ENCODE peak calls at places on chromosomes 3 and 15, in ten cellular contexts. One of them, this sample, is unnamed.

GRCh38 chr3:174874258-174874657 is 15.1 kb downstream of the NAALADL2 start:
- DNase-seq in neural crest cell: no peak
- DNase-seq in frontal cortex: no peak
- DNase-seq in mesothelial cell of epicardium: no peak
- DNase-seq in activated T-cell treated with anti-CD3 and anti-CD28 coated beads for 24 hours: no peak
- DNase-seq in IMR-90: no peak
- DNase-seq in activated T-helper 2 cell treated with anti-CD3 and anti-CD28 coated beads, Interferon-gamma antibody, Interleukin-2, Interleukin-4, amounts not matched to agents 10 μg/mL and 5 μg/mL and 100 μg/mL, durations not matched to agents 14 hours and 24 hours and 36 hours: no peak
- DNase-seq in coronary artery: no peak
- DNase-seq in ovary: no peak
- DNase-seq in sigmoid colon: no peak
- DNase-seq in this sample: no peak

GRCh38 chr15:28094732-28095521 is 4.2 kb downstream of the OCA2 start:
- DNase-seq in neural crest cell: no peak
- DNase-seq in mesothelial cell of epicardium: no peak
- DNase-seq in sigmoid colon: peak; percentile 60
- DNase-seq in IMR-90: no peak
- DNase-seq in ovary: no peak
- DNase-seq in activated T-helper 2 cell treated with anti-CD3 and anti-CD28 coated beads, Interferon-gamma antibody, Interleukin-2, Interleukin-4, amounts not matched to agents 10 μg/mL and 5 μg/mL and 100 μg/mL, durations not matched to agents 14 hours and 24 hours and 36 hours: no peak
- DNase-seq in coronary artery: peak; percentile 74
- DNase-seq in activated T-cell treated with anti-CD3 and anti-CD28 coated beads for 24 hours: no peak
- DNase-seq in frontal cortex: no peak
- DNase-seq in this sample: no peak

GRCh38 chr15:80695911-80696651 is 971 bp downstream of the ABHD17C start:
- DNase-seq in activated T-cell treated with anti-CD3 and anti-CD28 coated beads for 24 hours: peak; percentile 3
- DNase-seq in activated T-helper 2 cell treated with anti-CD3 and anti-CD28 coated beads, Interferon-gamma antibody, Interleukin-2, Interleukin-4, amounts not matched to agents 10 μg/mL and 5 μg/mL and 100 μg/mL, durations not matched to agents 14 hours and 24 hours and 36 hours: no peak
- DNase-seq in neural crest cell: no peak
- DNase-seq in frontal cortex: no peak
- DNase-seq in sigmoid colon: no peak
- DNase-seq in IMR-90: no peak
- DNase-seq in coronary artery: no peak
- DNase-seq in ovary: peak; percentile 60
- DNase-seq in mesothelial cell of epicardium: peak; percentile 39
- DNase-seq in this sample: peak; percentile 8

GRCh38 chr3:24060055-24060454 is 115.0 kb downstream of the NR1D2 start:
- DNase-seq in activated T-cell treated with anti-CD3 and anti-CD28 coated beads for 24 hours: no peak
- DNase-seq in ovary: no peak
- DNase-seq in sigmoid colon: no peak
- DNase-seq in IMR-90: peak; percentile 53
- DNase-seq in activated T-helper 2 cell treated with anti-CD3 and anti-CD28 coated beads, Interferon-gamma antibody, Interleukin-2, Interleukin-4, amounts not matched to agents 10 μg/mL and 5 μg/mL and 100 μg/mL, durations not matched to agents 14 hours and 24 hours and 36 hours: no peak
- DNase-seq in frontal cortex: no peak
- DNase-seq in mesothelial cell of epicardium: peak; percentile 41
- DNase-seq in coronary artery: no peak
- DNase-seq in neural crest cell: no peak
- DNase-seq in this sample: no peak

GRCh38 chr3:159798951-159799350 is 189.7 kb upstream of the IL12A start:
- DNase-seq in sigmoid colon: no peak
- DNase-seq in ovary: no peak
- DNase-seq in activated T-cell treated with anti-CD3 and anti-CD28 coated beads for 24 hours: no peak
- DNase-seq in neural crest cell: no peak
- DNase-seq in coronary artery: no peak
- DNase-seq in activated T-helper 2 cell treated with anti-CD3 and anti-CD28 coated beads, Interferon-gamma antibody, Interleukin-2, Interleukin-4, amounts not matched to agents 10 μg/mL and 5 μg/mL and 100 μg/mL, durations not matched to agents 14 hours and 24 hours and 36 hours: no peak
- DNase-seq in frontal cortex: no peak
- DNase-seq in mesothelial cell of epicardium: no peak
- DNase-seq in IMR-90: peak; percentile 75
- DNase-seq in this sample: no peak

GRCh38 chr3:78963771-78964170 is 804.0 kb downstream of the ROBO1 start:
- DNase-seq in sigmoid colon: no peak
- DNase-seq in mesothelial cell of epicardium: no peak
- DNase-seq in neural crest cell: no peak
- DNase-seq in frontal cortex: no peak
- DNase-seq in activated T-cell treated with anti-CD3 and anti-CD28 coated beads for 24 hours: no peak
- DNase-seq in coronary artery: no peak
- DNase-seq in activated T-helper 2 cell treated with anti-CD3 and anti-CD28 coated beads, Interferon-gamma antibody, Interleukin-2, Interleukin-4, amounts not matched to agents 10 μg/mL and 5 μg/mL and 100 μg/mL, durations not matched to agents 14 hours and 24 hours and 36 hours: no peak
- DNase-seq in ovary: no peak
- DNase-seq in IMR-90: no peak
- DNase-seq in this sample: no peak

GRCh38 chr3:149342413-149343340 is 9.2 kb upstream of the TM4SF18 start:
- DNase-seq in activated T-cell treated with anti-CD3 and anti-CD28 coated beads for 24 hours: no peak
- DNase-seq in activated T-helper 2 cell treated with anti-CD3 and anti-CD28 coated beads, Interferon-gamma antibody, Interleukin-2, Interleukin-4, amounts not matched to agents 10 μg/mL and 5 μg/mL and 100 μg/mL, durations not matched to agents 14 hours and 24 hours and 36 hours: no peak
- DNase-seq in IMR-90: peak; percentile 94
- DNase-seq in coronary artery: no peak
- DNase-seq in neural crest cell: no peak
- DNase-seq in ovary: no peak
- DNase-seq in sigmoid colon: no peak
- DNase-seq in frontal cortex: no peak
- DNase-seq in mesothelial cell of epicardium: no peak
- DNase-seq in this sample: no peak

GRCh38 chr3:60081381-60082095 is 1031.7 kb upstream of the CFAP20DC start:
- DNase-seq in coronary artery: no peak
- DNase-seq in frontal cortex: no peak
- DNase-seq in neural crest cell: no peak
- DNase-seq in activated T-cell treated with anti-CD3 and anti-CD28 coated beads for 24 hours: no peak
- DNase-seq in mesothelial cell of epicardium: no peak
- DNase-seq in activated T-helper 2 cell treated with anti-CD3 and anti-CD28 coated beads, Interferon-gamma antibody, Interleukin-2, Interleukin-4, amounts not matched to agents 10 μg/mL and 5 μg/mL and 100 μg/mL, durations not matched to agents 14 hours and 24 hours and 36 hours: no peak
- DNase-seq in ovary: no peak
- DNase-seq in sigmoid colon: no peak
- DNase-seq in IMR-90: no peak
- DNase-seq in this sample: no peak

GRCh38 chr15:52481915-52482314 is 46.8 kb downstream of the MYO5A start:
- DNase-seq in ovary: no peak
- DNase-seq in frontal cortex: no peak
- DNase-seq in IMR-90: peak; percentile 84
- DNase-seq in neural crest cell: no peak
- DNase-seq in activated T-cell treated with anti-CD3 and anti-CD28 coated beads for 24 hours: peak; percentile 25
- DNase-seq in activated T-helper 2 cell treated with anti-CD3 and anti-CD28 coated beads, Interferon-gamma antibody, Interleukin-2, Interleukin-4, amounts not matched to agents 10 μg/mL and 5 μg/mL and 100 μg/mL, durations not matched to agents 14 hours and 24 hours and 36 hours: peak; percentile 64
- DNase-seq in sigmoid colon: no peak
- DNase-seq in coronary artery: no peak
- DNase-seq in mesothelial cell of epicardium: no peak
- DNase-seq in this sample: peak; percentile 46

GRCh38 chr3:132843851-132844565 is 121.8 kb upstream of the NPHP3 start:
- DNase-seq in sigmoid colon: no peak
- DNase-seq in mesothelial cell of epicardium: no peak
- DNase-seq in coronary artery: no peak
- DNase-seq in neural crest cell: no peak
- DNase-seq in activated T-helper 2 cell treated with anti-CD3 and anti-CD28 coated beads, Interferon-gamma antibody, Interleukin-2, Interleukin-4, amounts not matched to agents 10 μg/mL and 5 μg/mL and 100 μg/mL, durations not matched to agents 14 hours and 24 hours and 36 hours: no peak
- DNase-seq in frontal cortex: no peak
- DNase-seq in ovary: no peak
- DNase-seq in IMR-90: no peak
- DNase-seq in activated T-cell treated with anti-CD3 and anti-CD28 coated beads for 24 hours: no peak
- DNase-seq in this sample: no peak

This sample was measured in activated effector memory CD4-positive, alpha-beta T cell treated with Interleukin-2 at 50 U/mL for 16 hours.